ENCODE peak calls at places on chromosomes 6 and 20, in five cellular contexts. U is NCI-H345; L is amniotic stem cell; O is activated T-cell treated with anti-CD3 and anti-CD28 coated beads, Interleukin-2, amount 50 U/mL, for 4 hours; B is HuH-7. H is an unnamed sample.
A peak's percentile ranks its signal among the peaks of the same experiment; 100 is the strongest.

GRCh38 chr20:13546497-13547131 is 92.1 kb downstream of the TASP1 start:
- DNase-seq in U (peak; percentile 78), L (peak; percentile 65), O (peak; percentile 61), B (peak; percentile 38), H (peak; percentile 45)

GRCh38 chr20:62839261-62839660 is 22.4 kb downstream of the TCFL5 start:
- DNase-seq in U (no peak), L (no peak), O (no peak), B (no peak), H (no peak)

GRCh38 chr20:5650191-5650691 is 100.0 kb upstream of the SHLD1 start:
- DNase-seq in U (no peak), L (no peak), O (no peak), B (no peak), H (no peak)

GRCh38 chr6:85747654-85748053 is 105.0 kb upstream of the SYNCRIP start:
- DNase-seq in U (no peak), L (peak; percentile 27), O (no peak), B (no peak), H (no peak)

GRCh38 chr20:32845786-32846185 is 12.9 kb upstream of the EFCAB8 start:
- DNase-seq in U (no peak), L (no peak), O (no peak), B (no peak), H (no peak)

GRCh38 chr6:31125162-31125561 is 4.9 kb upstream of the CDSN start:
- DNase-seq in U (no peak), L (no peak), O (no peak), B (no peak), H (no peak)

GRCh38 chr6:161057103-161058091 is 65.8 kb downstream of the MAP3K4 start:
- DNase-seq in U (peak; percentile 67), L (no peak), O (no peak), B (no peak), H (no peak)

GRCh38 chr6:7697820-7698623 is 27.9 kb upstream of the BMP6 start:
- DNase-seq in U (no peak), L (peak; percentile 15), O (no peak), B (no peak), H (no peak)

GRCh38 chr20:8427419-8428065 is 295.5 kb downstream of the PLCB1 start:
- DNase-seq in U (no peak), L (no peak), O (no peak), B (no peak), H (no peak)